ENCODE peak calls at places on chromosomes 16 and 17, in nine cellular contexts. Y is neuronal stem cell; K is A549; I is CD8-positive, alpha-beta T cell; C is right lobe of liver; S is cardiac muscle cell; V is K562; M is tibial nerve; O is Peyer's patch. H is an unnamed sample.

GRCh38 chr17:79922161-79922569 is 82.9 kb upstream of the CBX4 start:
- DNase-seq in Y (no peak), K (no peak), I (no peak), C (no peak), S (no peak), V (no peak), M (no peak), O (peak; percentile 74), H (no peak)

GRCh38 chr17:61536417-61536955 is 54.5 kb downstream of the NACA2 start:
- DNase-seq in Y (no peak), K (no peak), I (no peak), C (no peak), S (no peak), V (no peak), M (no peak), O (no peak), H (no peak)

GRCh38 chr17:41785091-41785875 is 1.2 kb downstream of the JUP start:
- DNase-seq in Y (peak; percentile 90), K (peak; percentile 78), I (no peak), C (no peak), S (peak; percentile 84), V (peak; percentile 36), M (no peak), O (peak; percentile 53), H (peak; percentile 96)

GRCh38 chr17:2707721-2708584 is 3.6 kb downstream of the CLUH start:
- DNase-seq in Y (no peak), K (peak; percentile 61), I (no peak), C (peak; percentile 81), S (peak; percentile 67), V (no peak), M (no peak), O (no peak), H (peak; percentile 94)

GRCh38 chr16:1772908-1773702 is at the start of gene MRPS34:
- DNase-seq in Y (peak; percentile 91), K (peak; percentile 93), I (peak; percentile 54), C (peak; percentile 87), S (peak; percentile 94), V (peak; percentile 79), M (peak; percentile 63), O (peak; percentile 91), H (peak; percentile 95)

GRCh38 chr16:1745900-1746692 is 25.2 kb downstream of the NME3 start:
- DNase-seq in Y (no peak), K (no peak), I (no peak), C (no peak), S (no peak), V (no peak), M (no peak), O (no peak), H (no peak)

GRCh38 chr17:63395075-63395815 is 50.9 kb downstream of the CYB561 start:
- DNase-seq in Y (no peak), K (no peak), I (no peak), C (no peak), S (peak; percentile 28), V (no peak), M (no peak), O (no peak), H (no peak)

GRCh38 chr17:47077576-47077975 is 98.5 kb upstream of the RPRML start:
- DNase-seq in Y (no peak), K (no peak), I (no peak), C (no peak), S (no peak), V (no peak), M (no peak), O (no peak), H (no peak)

GRCh38 chr17:38747385-38748328 is 479 bp downstream of the PCGF2 start:
- DNase-seq in Y (peak; percentile 54), K (peak; percentile 42), I (no peak), C (no peak), S (peak; percentile 61), V (peak; percentile 89), M (no peak), O (peak; percentile 61), H (peak; percentile 85)

GRCh38 chr16:2074071-2074470 is 26.3 kb downstream of the TSC2 start:
- DNase-seq in Y (no peak), K (no peak), I (no peak), C (no peak), S (no peak), V (no peak), M (no peak), O (no peak), H (no peak)

GRCh38 chr17:8611671-8612298 is 18.7 kb downstream of the MYH10 start:
- DNase-seq in Y (no peak), K (no peak), I (no peak), C (no peak), S (no peak), V (no peak), M (no peak), O (no peak), H (no peak)

GRCh38 chr16:19678804-19679203 is 39.2 kb downstream of the KNOP1 start:
- DNase-seq in Y (no peak), K (no peak), I (no peak), C (no peak), S (no peak), V (no peak), M (no peak), O (no peak), H (no peak)

GRCh38 chr17:69729937-69730336 is 315.4 kb downstream of the MAP2K6 start:
- DNase-seq in Y (no peak), K (no peak), I (no peak), C (no peak), S (no peak), V (no peak), M (no peak), O (no peak), H (no peak)

GRCh38 chr16:55703003-55704001 is 47.5 kb downstream of the SLC6A2 start:
- DNase-seq in Y (peak; percentile 38), K (peak; percentile 70), I (no peak), C (no peak), S (peak; percentile 70), V (peak; percentile 19), M (no peak), O (no peak), H (peak; percentile 51)

GRCh38 chr16:87635541-87636049 is 33.3 kb downstream of the JPH3 start:
- DNase-seq in Y (peak; percentile 32), K (peak; percentile 69), I (peak; percentile 42), C (peak; percentile 67), S (peak; percentile 61), V (peak; percentile 63), M (no peak), O (peak; percentile 86), H (peak; percentile 87)

GRCh38 chr17:4463818-4464501 is 30.2 kb downstream of the SPNS3 start:
- DNase-seq in Y (no peak), K (no peak), I (no peak), C (no peak), S (no peak), V (no peak), M (no peak), O (no peak), H (no peak)

GRCh38 chr16:87203060-87203656 is 114.0 kb downstream of the C16orf95 start:
- DNase-seq in Y (peak; percentile 64), K (peak; percentile 84), I (peak; percentile 6), C (no peak), S (peak; percentile 81), V (peak; percentile 78), M (peak; percentile 59), O (peak; percentile 81), H (peak; percentile 93)

GRCh38 chr17:48588519-48588918 is 1.5 kb downstream of the HOXB3 start:
- DNase-seq in Y (no peak), K (no peak), I (no peak), C (no peak), S (no peak), V (no peak), M (no peak), O (no peak), H (no peak)

GRCh38 chr17:10156579-10157488 is 41.6 kb downstream of the GAS7 start:
- DNase-seq in Y (no peak), K (no peak), I (no peak), C (peak; percentile 53), S (no peak), V (no peak), M (peak; percentile 26), O (peak; percentile 73), H (peak; percentile 55)
- H3K27ac ChIP-seq in Y (no peak overlapping the region), K (no peak overlapping the region), I (no peak overlapping the region), C (peak overlapping the region; percentile 43), S (no peak overlapping the region), V (no peak overlapping the region), M (no peak overlapping the region), O (peak overlapping the region; percentile 36), H (no peak overlapping the region)

DNA sequence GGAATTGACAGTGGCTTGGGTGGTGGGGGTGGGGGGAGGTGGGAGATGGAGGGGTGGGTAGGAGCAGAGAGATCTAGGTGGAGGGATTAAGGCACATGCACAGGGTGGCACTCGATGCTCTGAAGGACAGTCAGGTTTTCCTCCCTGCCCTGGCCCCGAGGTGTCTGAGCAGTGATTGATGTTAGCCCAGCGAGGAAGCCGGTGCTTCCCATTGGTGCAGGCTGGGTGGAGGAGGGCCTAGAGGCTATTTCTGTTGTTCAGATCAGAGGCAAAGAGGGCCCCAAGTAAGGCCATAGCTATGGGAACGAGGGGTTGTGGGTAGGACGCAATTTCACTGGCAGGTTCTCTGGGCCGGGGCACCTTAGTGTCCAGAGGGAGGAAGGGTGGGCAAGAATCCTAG is 23.1 kb downstream of the CACNA1G start:
- DNase-seq in Y (no peak), K (no peak), I (no peak), C (no peak), S (peak; percentile 87), V (peak; percentile 47), M (no peak), O (no peak), H (peak; percentile 84)
- H3K27ac ChIP-seq in Y (no peak overlapping the region), K (no peak overlapping the region), I (no peak overlapping the region), C (no peak overlapping the region), S (peak overlapping the region; percentile 88), V (no peak overlapping the region), M (no peak overlapping the region), O (no peak overlapping the region), H (no peak overlapping the region)

GRCh38 chr16:70734522-70734921 is 48.7 kb upstream of the MTSS2 start:
- DNase-seq in Y (no peak), K (no peak), I (no peak), C (no peak), S (no peak), V (no peak), M (no peak), O (no peak), H (no peak)

GRCh38 chr16:70737377-70738082 is 51.7 kb upstream of the MTSS2 start:
- DNase-seq in Y (no peak), K (no peak), I (peak; percentile 61), C (peak; percentile 86), S (peak; percentile 47), V (no peak), M (peak; percentile 46), O (peak; percentile 77), H (no peak)

GRCh38 chr16:70738083-70738977 is 52.5 kb upstream of the MTSS2 start:
- DNase-seq in Y (no peak), K (peak; percentile 69), I (no peak), C (peak; percentile 89), S (peak; percentile 75), V (peak; percentile 71), M (no peak), O (no peak), H (peak; percentile 85)

GRCh38 chr16:70735141-70735979 is 49.5 kb upstream of the MTSS2 start:
- DNase-seq in Y (no peak), K (no peak), I (no peak), C (no peak), S (no peak), V (no peak), M (no peak), O (no peak), H (peak; percentile 87)

GRCh38 chr16:70736454-70737376 is 50.9 kb upstream of the MTSS2 start:
- DNase-seq in Y (no peak), K (no peak), I (no peak), C (no peak), S (no peak), V (no peak), M (no peak), O (no peak), H (peak; percentile 66)
- H3K27ac ChIP-seq in Y (peak overlapping the region; percentile 17), K (peak overlapping the region; percentile 63), I (peak overlapping the region; percentile 89), C (peak overlapping the region; percentile 55), S (no peak overlapping the region), V (no peak overlapping the region), M (peak overlapping the region; percentile 16), O (peak overlapping the region; percentile 59), H (no peak overlapping the region)

GRCh38 chr16:28291651-28292626 is at the start of gene SBK1:
- DNase-seq in Y (peak; percentile 81), K (peak; percentile 65), I (peak; percentile 68), C (peak; percentile 80), S (peak; percentile 93), V (peak; percentile 99), M (peak; percentile 17), O (peak; percentile 90), H (peak; percentile 89)
- H3K27ac ChIP-seq in Y (peak within 1 kb of the TSS; percentile 72), K (peak within 1 kb of the TSS; percentile 87), I (peak within 1 kb of the TSS; percentile 75), C (no peak within 1 kb of the TSS), S (peak within 1 kb of the TSS; percentile 75), V (no peak within 1 kb of the TSS), M (no peak within 1 kb of the TSS), O (peak within 1 kb of the TSS; percentile 74), H (peak within 1 kb of the TSS; percentile 93)

H was measured in endodermal cell.